ENCODE peak calls at places on chromosomes 13 and 19, in five cellular contexts. Q, U, E, C and I are unnamed samples.

GRCh38 chr19:8149261-8150094 is at the start of gene FBN3:
- DNase-seq in C (no peak), U (no peak), E (no peak), Q (no peak), I (no peak)

GRCh38 chr13:33459702-33460101 is 174.1 kb upstream of the STARD13 start:
- DNase-seq in U (no peak), Q (no peak), C (no peak), E (no peak), I (no peak)

GRCh38 chr13:23859904-23860303 is 29.3 kb downstream of the MIPEP start:
- DNase-seq in U (no peak), C (no peak), Q (no peak), E (no peak), I (no peak)

GRCh38 chr13:109158383-109158782 is 529.0 kb downstream of the MYO16 start:
- DNase-seq in C (no peak), Q (no peak), E (no peak), U (no peak), I (no peak)

GRCh38 chr19:2478756-2479555 is 3.0 kb downstream of the GADD45B start:
- DNase-seq in C (peak; percentile 69), U (peak; percentile 79), E (peak; percentile 95), Q (peak; percentile 88), I (peak; percentile 87)

GRCh38 chr13:31945202-31945978 is 86.2 kb upstream of the FRY start:
- DNase-seq in U (peak; percentile 44), C (peak; percentile 63), E (peak; percentile 79), Q (peak; percentile 58), I (peak; percentile 78)

GRCh38 chr19:55256562-55257460 is 2.0 kb downstream of the PPP6R1 start:
- DNase-seq in C (no peak), E (no peak), U (no peak), Q (no peak), I (no peak)

GRCh38 chr19:3363841-3364500 is 2.4 kb upstream of the NFIC start:
- DNase-seq in C (no peak), U (no peak), Q (no peak), E (no peak), I (no peak)

GRCh38 chr13:44498969-44499368 is 77.2 kb downstream of the TSC22D1 start:
- DNase-seq in U (no peak), C (no peak), Q (no peak), E (no peak), I (no peak)

GRCh38 chr13:48775285-48775684 is 121.6 kb downstream of the CYSLTR2 start:
- DNase-seq in C (no peak), E (no peak), Q (no peak), U (no peak), I (no peak)

GRCh38 chr13:94708031-94708571 is 4.2 kb downstream of the SOX21 start:
- DNase-seq in Q (no peak), U (no peak), C (no peak), E (no peak), I (no peak)

GRCh38 chr13:47066261-47066660 is 169.4 kb upstream of the HTR2A start:
- DNase-seq in Q (no peak), E (no peak), C (no peak), U (no peak), I (no peak)

GRCh38 chr13:29782798-29783197 is 67.6 kb downstream of the UBL3 start:
- DNase-seq in C (no peak), U (no peak), E (no peak), Q (no peak), I (no peak)

GRCh38 chr13:74103970-74104555 is 30.1 kb downstream of the KLF12 start:
- DNase-seq in U (no peak), C (no peak), Q (no peak), E (no peak), I (no peak)

GRCh38 chr19:3450796-3451411 is 29.4 kb downstream of the SMIM24 start:
- DNase-seq in Q (no peak), C (peak; percentile 52), E (peak; percentile 96), U (peak; percentile 93), I (no peak)

GRCh38 chr19:39843919-39844793 is 2.0 kb downstream of the FBL start:
- DNase-seq in Q (no peak), U (no peak), C (peak; percentile 71), E (no peak), I (no peak)

GRCh38 chr19:1042689-1043511 is 3.0 kb downstream of the ABCA7 start:
- DNase-seq in Q (no peak), U (no peak), E (no peak), C (no peak), I (peak; percentile 33)

GRCh38 chr13:104854007-104854406 is 1681.5 kb downstream of the EFNB2 start:
- DNase-seq in Q (no peak), U (no peak), E (no peak), C (no peak), I (no peak)

GRCh38 chr19:18478545-18479311 is 40.8 kb upstream of the ISYNA1 start:
- DNase-seq in Q (peak; percentile 64), U (peak; percentile 84), E (peak; percentile 94), C (peak; percentile 80), I (peak; percentile 84)

GRCh38 chr13:103757361-103757760 is 691.1 kb upstream of the SLC10A2 start:
- DNase-seq in C (no peak), E (no peak), Q (no peak), U (no peak), I (no peak)

GRCh38 chr19:13835791-13836723 is 40.8 kb downstream of the ZSWIM4 start:
- DNase-seq in U (peak; percentile 50), C (no peak), E (no peak), Q (no peak), I (peak; percentile 55)
- TF ChIP-seq POLR2A in U (no peak), C (no peak), E (no peak), Q (no peak), I (no peak)

GRCh38 chr13:113854238-113855011 is 9.5 kb downstream of the GAS6 start:
- DNase-seq in U (peak; percentile 13), Q (peak; percentile 19), E (no peak), C (peak; percentile 43), I (no peak)
- H3K27ac ChIP-seq in U (peak overlapping the region; percentile 85), Q (no peak overlapping the region), E (no peak overlapping the region), C (no peak overlapping the region), I (no peak overlapping the region)

GRCh38 chr19:19592690-19593089 is 25.8 kb downstream of the PBX4 start:
- DNase-seq in U (no peak), Q (no peak), C (no peak), E (no peak), I (no peak)
- H3K4me1 ChIP-seq in U (no peaks in the 10 kb centered on the region), Q (peaks cover 7% of the 10 kb centered on the region), C (peaks cover 15% of the 10 kb centered on the region), E (peaks cover 15% of the 10 kb centered on the region), I (no peaks in the 10 kb centered on the region)

DNA sequence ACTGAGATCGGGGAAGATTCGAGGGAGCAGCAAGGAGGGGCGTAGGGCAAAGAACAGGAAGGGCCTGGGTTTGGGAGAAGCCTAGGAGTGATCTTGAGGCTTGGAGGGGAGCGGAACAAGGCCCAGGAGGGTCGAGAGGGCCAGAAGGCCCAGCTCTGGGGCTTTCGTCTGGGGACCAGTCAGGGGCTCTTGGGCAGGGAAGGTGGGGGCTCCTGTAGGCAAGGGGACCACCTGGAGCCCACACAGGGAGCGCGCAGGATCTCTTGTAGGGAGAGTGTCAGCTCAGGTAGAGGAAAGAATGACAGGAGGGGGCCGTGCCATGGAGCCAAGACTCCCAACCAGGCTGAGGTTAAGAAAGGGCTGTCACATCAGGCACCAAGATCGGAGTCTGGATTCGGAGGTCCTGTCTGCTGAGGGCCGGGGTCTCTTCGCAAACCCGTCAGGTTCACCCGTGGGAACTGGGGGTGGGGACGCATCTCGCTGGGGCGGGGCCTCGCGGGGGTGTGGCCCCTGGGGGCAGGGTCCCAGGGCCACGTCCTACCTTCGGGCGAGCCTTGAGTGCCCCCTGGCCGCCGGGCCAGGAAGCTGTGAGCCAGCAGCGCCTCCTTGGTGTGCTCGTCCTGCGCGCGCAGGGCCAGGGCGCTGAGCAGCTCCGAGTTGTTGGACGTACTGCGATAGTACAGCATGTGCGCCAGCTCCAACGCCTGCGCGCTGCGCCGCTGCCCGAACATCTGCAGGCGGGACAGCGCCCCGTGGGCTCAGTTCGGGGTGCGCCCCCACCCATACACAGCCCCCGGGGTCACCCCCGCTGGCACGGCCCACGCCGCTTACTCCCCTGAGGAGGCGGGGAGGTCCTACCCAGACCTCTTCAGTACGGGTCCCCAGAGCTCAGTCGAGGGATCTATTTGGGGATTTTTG is 8.4 kb downstream of the EMP3 start:
- DNase-seq in C (peak; percentile 76), U (peak; percentile 87), Q (peak; percentile 86), E (peak; percentile 97), I (peak; percentile 92)
- TF ChIP-seq POLR2A in C (peak; percentile 20), U (peak; percentile 42), Q (no peak), E (no peak), I (no peak)

DNA sequence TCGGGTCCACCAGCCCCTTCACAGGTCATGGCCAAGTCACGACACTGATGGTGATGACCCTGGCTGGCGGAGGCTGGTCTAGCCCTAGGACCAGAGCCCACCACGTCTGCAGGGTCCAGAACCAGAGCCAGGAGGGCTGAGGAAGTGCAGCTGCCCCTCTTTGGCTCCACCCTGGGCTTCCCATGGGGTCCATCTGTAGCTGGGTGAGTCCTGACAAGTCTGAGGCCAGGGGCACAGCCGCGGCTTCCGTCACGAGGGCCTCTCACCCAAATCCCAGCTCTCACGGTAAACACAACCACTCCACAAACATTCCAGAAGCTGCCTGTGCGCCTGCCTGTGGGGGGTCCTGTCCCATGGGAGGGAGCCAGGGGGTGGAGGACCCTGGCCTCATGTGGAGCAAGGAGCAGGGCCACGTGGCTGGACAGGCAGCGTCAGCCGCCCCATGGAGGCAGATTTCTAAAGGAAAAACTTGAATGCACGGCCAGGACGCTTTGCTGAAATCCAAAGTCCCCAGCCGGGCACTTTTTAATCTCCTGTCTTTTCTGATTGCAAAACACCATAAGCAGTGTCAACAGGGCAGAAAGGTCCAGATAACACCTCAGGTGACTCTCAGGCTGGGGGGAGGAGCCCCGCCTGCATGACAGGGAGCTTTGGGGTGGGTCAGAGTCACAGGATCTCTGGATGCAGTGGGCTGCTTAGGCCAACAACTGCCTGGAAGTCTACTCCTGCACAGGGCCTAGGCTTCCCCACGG is 29.9 kb downstream of the CEBPG start:
- DNase-seq in U (no peak), E (peak; percentile 62), C (no peak), Q (no peak), I (peak; percentile 92)
- H3K27ac ChIP-seq in U (no peak overlapping the region), E (no peak overlapping the region), C (no peak overlapping the region), Q (no peak overlapping the region), I (peak overlapping the region; percentile 99)

DNA sequence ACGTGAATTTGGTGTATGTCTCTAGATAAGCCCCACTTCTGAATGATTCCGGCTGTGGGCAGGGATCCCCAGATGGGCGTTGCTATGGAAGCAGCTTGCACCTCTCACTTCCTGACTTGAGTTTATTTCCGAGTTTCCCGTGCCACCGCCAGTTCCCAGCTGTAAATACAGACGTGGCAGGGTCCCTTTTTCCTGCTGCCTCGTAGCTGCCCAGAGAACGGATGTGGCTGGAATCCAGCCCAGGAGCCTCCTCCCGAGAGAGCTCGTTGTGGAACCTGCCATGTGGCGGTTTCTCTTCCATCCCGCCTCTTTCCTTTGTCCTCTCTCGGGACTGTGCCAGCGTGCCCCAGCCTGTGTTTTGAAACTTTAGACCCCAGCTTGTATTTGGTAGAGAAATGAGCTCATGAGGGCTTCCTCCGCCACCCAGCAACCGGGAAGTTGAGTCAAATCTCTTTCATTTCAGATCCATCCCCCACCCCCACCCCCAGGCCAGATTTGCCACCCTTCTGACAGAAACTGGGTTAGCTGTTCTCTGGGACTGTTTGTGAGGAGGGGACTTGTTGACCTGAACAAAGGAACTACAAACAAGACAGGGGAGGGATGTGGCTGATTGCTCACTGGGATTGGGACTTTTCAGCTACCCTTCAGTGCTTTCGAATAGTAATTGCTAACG is 96.6 kb downstream of the SIPA1L3 start:
- DNase-seq in U (peak; percentile 78), Q (peak; percentile 75), C (peak; percentile 46), E (peak; percentile 85), I (no peak)
- H3K4me1 ChIP-seq in U (no peaks in the 10 kb centered on the region), Q (no peaks in the 10 kb centered on the region), C (peaks cover 15% of the 10 kb centered on the region), E (peaks cover 25% of the 10 kb centered on the region), I (no peaks in the 10 kb centered on the region)

GRCh38 chr13:50360637-50361036 is 345.4 kb downstream of the KCNRG start:
- DNase-seq in E (no peak), U (no peak), C (no peak), Q (no peak), I (no peak)
- TF ChIP-seq POLR2A in E (no peak), U (no peak), C (no peak), Q (no peak), I (no peak)

GRCh38 chr19:38663957-38664502 is 16.6 kb downstream of the ACTN4 start:
- DNase-seq in Q (peak; percentile 81), U (peak; percentile 80), C (no peak), E (peak; percentile 94), I (no peak)
- H3K27ac ChIP-seq in Q (peak overlapping the region; percentile 99), U (peak overlapping the region; percentile 98), C (peak overlapping the region; percentile 82), E (peak overlapping the region; percentile 98), I (peak overlapping the region; percentile 76)